ENCODE peak calls at places on chromosomes 16 and 17, in four cellular contexts. U is stomach; K is esophagus squamous epithelium; P is CD8-positive, alpha-beta T cell. L is an unnamed sample.

GRCh38 chr17:61007980-61008379 is 330.3 kb downstream of the BCAS3 start:
- DNase-seq in P (no peak), K (no peak), U (peak; percentile 25), L (no peak)

GRCh38 chr16:85148959-85149358 is 36.7 kb upstream of the CIBAR2 start:
- DNase-seq in U (no peak), K (no peak), P (peak; percentile 6), L (no peak)

GRCh38 chr16:3960049-3960809 is 79.7 kb upstream of the CREBBP start:
- DNase-seq in U (no peak), P (no peak), K (no peak), L (no peak)

GRCh38 chr17:68399638-68400403 is 57.5 kb downstream of the WIPI1 start:
- DNase-seq in U (no peak), K (no peak), P (no peak), L (peak; percentile 9)

GRCh38 chr17:59431606-59432005 is 100.2 kb downstream of the YPEL2 start:
- DNase-seq in U (no peak), P (no peak), K (no peak), L (no peak)

GRCh38 chr16:84976644-84977400 is 34.5 kb downstream of the ZDHHC7 start:
- DNase-seq in K (no peak), U (peak; percentile 86), P (no peak), L (peak; percentile 84)

GRCh38 chr17:2023692-2024571 is 1.2 kb downstream of the RTN4RL1 start:
- DNase-seq in U (no peak), P (peak; percentile 57), K (no peak), L (peak; percentile 76)

GRCh38 chr16:23702951-23703350 is 10.1 kb downstream of the ERN2 start:
- DNase-seq in K (no peak), U (no peak), P (no peak), L (no peak)

GRCh38 chr17:9669551-9670008 is 24.3 kb downstream of the USP43 start:
- DNase-seq in U (peak; percentile 29), K (no peak), P (no peak), L (peak; percentile 42)

GRCh38 chr16:73015612-73016487 is 32.1 kb downstream of the ZFHX3 start:
- DNase-seq in U (peak; percentile 94), K (no peak), P (no peak), L (peak; percentile 70)

GRCh38 chr16:31489616-31490584 is 7.0 kb downstream of the SLC5A2 start:
- DNase-seq in K (no peak), U (no peak), P (no peak), L (no peak)

GRCh38 chr17:41666708-41667279 is 21.9 kb upstream of the EIF1 start:
- DNase-seq in K (peak; percentile 29), U (peak; percentile 88), P (peak; percentile 83), L (peak; percentile 85)

GRCh38 chr16:12784076-12784475 is 19.6 kb downstream of the CPPED1 start:
- DNase-seq in K (no peak), U (no peak), P (no peak), L (no peak)

DNA sequence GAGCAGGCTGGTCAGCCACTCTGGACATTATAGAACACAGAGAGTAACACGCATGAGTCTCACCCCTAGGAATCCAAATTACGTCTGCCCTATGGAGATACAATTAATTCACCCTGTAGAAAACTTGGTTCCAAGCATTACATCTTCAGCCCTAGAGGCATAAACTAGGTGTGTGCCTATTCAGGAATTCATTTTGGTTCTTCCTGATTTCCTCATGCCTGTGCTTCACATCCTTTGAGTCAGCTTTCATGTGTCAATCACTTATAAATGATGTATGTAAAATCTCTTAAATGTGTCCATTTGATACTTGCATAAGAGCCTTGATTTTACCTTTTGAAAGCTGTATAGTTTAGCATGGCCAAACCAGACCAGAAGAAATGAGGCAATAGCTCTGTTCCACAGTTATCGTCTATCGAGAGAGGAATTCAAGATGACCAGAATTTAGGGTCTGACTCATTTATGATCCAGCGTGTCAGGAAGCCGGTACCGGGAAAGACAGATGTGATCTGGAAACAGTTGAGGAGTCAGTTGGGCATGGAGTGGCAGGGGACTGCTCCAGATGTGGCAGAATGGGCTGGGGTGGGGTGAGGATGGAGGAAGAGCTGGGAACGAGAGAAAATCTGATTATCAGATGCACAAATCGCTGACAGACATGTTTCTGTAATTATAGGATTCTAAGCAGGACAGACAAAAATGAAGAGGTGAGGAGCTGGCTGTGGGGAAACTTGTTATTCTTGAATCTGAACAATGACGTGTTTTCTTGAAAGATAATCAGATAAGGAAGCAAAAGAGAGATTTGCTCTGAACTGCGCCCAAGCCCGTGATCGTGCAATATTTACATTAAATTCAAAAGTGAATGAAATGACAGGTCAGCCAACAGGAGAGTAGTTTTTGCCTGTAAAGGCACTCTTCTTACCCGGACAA is 76.7 kb downstream of the C16orf95 start:
- DNase-seq in P (no peak), U (no peak), K (no peak), L (no peak)
- H3K4me3 ChIP-seq in P (no peak overlapping the region), U (no peak overlapping the region), K (no peak overlapping the region), L (no peak overlapping the region)

DNA sequence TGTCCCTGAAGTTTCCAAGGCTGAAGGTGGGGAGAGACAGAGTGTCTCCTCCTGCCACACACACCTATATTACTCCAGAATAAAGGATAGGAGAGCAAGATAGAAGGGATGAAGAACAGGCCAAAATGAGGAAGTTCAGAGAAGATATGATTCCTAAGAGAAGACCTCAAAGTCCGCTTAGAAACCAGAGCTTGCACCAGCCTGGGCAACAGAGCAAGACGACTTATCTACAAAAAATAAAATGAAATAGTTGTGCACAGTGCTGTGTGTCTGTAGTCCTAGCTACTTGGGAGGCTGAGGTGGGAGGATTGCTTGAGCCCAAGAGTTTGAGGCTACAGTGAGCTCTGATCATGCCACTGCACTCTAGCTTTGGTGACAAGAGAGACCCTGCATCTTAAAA is 128.2 kb downstream of the HS3ST3B1 start:
- DNase-seq in P (no peak), K (no peak), U (no peak), L (no peak)
- H3K4me1 ChIP-seq in P (peaks cover 42% of the 10 kb centered on the region), K (no peaks in the 10 kb centered on the region), U (no peaks in the 10 kb centered on the region), L (no peaks in the 10 kb centered on the region)

GRCh38 chr17:78484300-78485159 is 92.7 kb downstream of the DNAH17 start:
- DNase-seq in P (peak; percentile 55), U (peak; percentile 31), K (no peak), L (no peak)
- H3K4me3 ChIP-seq in P (peak overlapping the region; percentile 52), U (peak overlapping the region; percentile 39), K (no peak overlapping the region), L (no peak overlapping the region)

GRCh38 chr16:17414916-17415315 is 55.8 kb downstream of the XYLT1 start:
- DNase-seq in K (no peak), P (no peak), U (no peak), L (no peak)
- H3K4me1 ChIP-seq in K (peaks cover 29% of the 10 kb centered on the region), P (peaks cover 16% of the 10 kb centered on the region), U (peaks cover 13% of the 10 kb centered on the region), L (peaks cover 12% of the 10 kb centered on the region)

GRCh38 chr16:87062569-87063442 is 254.4 kb downstream of the C16orf95 start:
- DNase-seq in P (no peak), K (no peak), U (peak; percentile 73), L (peak; percentile 50)

GRCh38 chr16:87061521-87061920 is 255.7 kb downstream of the C16orf95 start:
- DNase-seq in U (no peak), P (no peak), K (no peak), L (no peak)

GRCh38 chr16:87057951-87058560 is 259.1 kb downstream of the C16orf95 start:
- DNase-seq in U (no peak), P (no peak), K (no peak), L (no peak)

GRCh38 chr16:87058728-87059250 is 258.4 kb downstream of the C16orf95 start:
- DNase-seq in U (no peak), K (no peak), P (no peak), L (no peak)

GRCh38 chr16:87060026-87060986 is 256.9 kb downstream of the C16orf95 start:
- DNase-seq in K (no peak), U (no peak), P (no peak), L (no peak)
- H3K4me3 ChIP-seq in K (no peak overlapping the region), U (no peak overlapping the region), P (no peak overlapping the region), L (no peak overlapping the region)

GRCh38 chr17:77879226-77879895 is 79.1 kb upstream of the TNRC6C start:
- DNase-seq in P (no peak), K (no peak), U (no peak), L (no peak)
- H3K4me1 ChIP-seq in P (peaks cover 98% of the 10 kb centered on the region), K (peaks cover 35% of the 10 kb centered on the region), U (peaks cover 14% of the 10 kb centered on the region), L (peaks cover 10% of the 10 kb centered on the region)

GRCh38 chr17:49969794-49970389 is 902 bp downstream of the DLX4 start:
- DNase-seq in U (no peak), K (no peak), P (no peak), L (no peak)
- H3K4me3 ChIP-seq in U (peak overlapping the region; percentile 44), K (no peak overlapping the region), P (peak overlapping the region; percentile 76), L (no peak overlapping the region)

GRCh38 chr17:17180141-17180603 is 26.0 kb downstream of the PLD6 start:
- DNase-seq in K (no peak), P (no peak), U (no peak), L (no peak)

GRCh38 chr17:17183744-17184143 is 22.4 kb downstream of the PLD6 start:
- DNase-seq in U (no peak), K (no peak), P (no peak), L (no peak)

GRCh38 chr17:17182601-17183136 is 23.5 kb downstream of the PLD6 start:
- DNase-seq in K (no peak), P (peak; percentile 39), U (no peak), L (no peak)

GRCh38 chr17:17180741-17181525 is 25.2 kb downstream of the PLD6 start:
- DNase-seq in P (no peak), U (no peak), K (no peak), L (no peak)

DNA sequence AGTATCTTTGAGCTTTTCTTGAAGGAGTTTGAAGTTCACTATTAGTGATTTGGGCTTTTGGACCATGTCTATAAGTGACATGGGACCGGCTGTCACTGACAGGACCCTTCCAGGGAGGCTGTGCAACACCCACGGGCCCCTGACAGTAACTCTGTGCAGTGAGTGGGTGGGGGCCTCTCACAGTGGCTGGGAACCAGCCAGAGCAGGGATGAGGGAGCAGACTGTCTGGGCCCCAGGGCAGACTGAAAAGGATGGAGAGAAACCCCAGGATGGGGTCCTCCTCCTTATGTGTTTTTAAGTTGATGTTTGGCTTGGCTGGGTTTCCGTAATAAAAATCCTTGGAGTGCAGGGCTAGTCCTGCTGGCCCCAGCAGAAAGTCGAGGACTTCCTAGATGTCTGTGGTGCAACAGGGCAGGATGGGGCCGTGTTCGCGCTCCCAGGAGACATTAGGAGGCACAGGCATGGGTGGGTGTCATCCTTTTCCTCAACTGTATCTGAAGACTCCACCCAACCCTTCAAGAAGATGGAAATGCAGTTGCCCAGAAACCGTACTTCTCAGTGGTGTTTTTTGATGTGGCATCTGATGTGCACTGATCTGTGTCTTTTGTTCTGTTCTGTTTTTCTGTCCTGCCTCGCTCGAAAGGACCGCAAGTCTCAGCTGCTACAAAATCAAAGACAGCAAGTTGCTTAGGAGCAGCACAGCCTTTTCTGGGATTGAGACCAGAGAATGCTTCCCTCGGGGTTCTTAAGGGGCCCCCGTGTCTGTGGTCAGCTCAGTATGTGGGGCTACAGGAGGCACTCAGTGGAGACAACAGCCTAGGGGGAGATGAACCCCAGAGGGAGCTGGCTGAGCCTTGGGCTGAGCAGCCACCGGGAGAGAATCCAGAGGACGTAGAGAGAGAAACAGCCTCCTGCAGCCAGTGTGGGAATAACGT is 24.2 kb downstream of the PLD6 start:
- DNase-seq in P (peak; percentile 59), U (no peak), K (no peak), L (no peak)
- H3K4me1 ChIP-seq in P (peaks cover 96% of the 10 kb centered on the region), U (peaks cover 7% of the 10 kb centered on the region), K (peaks cover 70% of the 10 kb centered on the region), L (no peaks in the 10 kb centered on the region)

L was measured in lung.